ENCODE peak calls at places on chromosome 11, in four cellular contexts. X is right lobe of liver, N is tibial nerve, Z is astrocyte. V is an unnamed sample.
A peak's percentile ranks its signal among the peaks of the same experiment; 100 is the strongest.

GRCh38 chr11:131943296-131943695 is 572.9 kb downstream of the NTM start:
- DNase-seq in X (no peak), N (no peak), Z (no peak), V (peak; percentile 15)

GRCh38 chr11:14642873-14643696 is 519 bp upstream of the PDE3B start:
- DNase-seq in X (no peak), N (peak; percentile 31), Z (no peak), V (no peak)

GRCh38 chr11:47524200-47524874 is 28.6 kb downstream of the CELF1 start:
- DNase-seq in X (no peak), N (no peak), Z (no peak), V (peak; percentile 33)

GRCh38 chr11:35056391-35057093 is 82.4 kb upstream of the CD44 start:
- DNase-seq in X (no peak), N (no peak), Z (no peak), V (peak; percentile 98)

GRCh38 chr11:116189378-116190170 is 583.2 kb downstream of the BUD13 start:
- DNase-seq in X (no peak), N (no peak), Z (peak; percentile 2), V (no peak)

GRCh38 chr11:102328748-102329147 is 11.5 kb downstream of the BIRC3 start:
- DNase-seq in X (no peak), N (no peak), Z (no peak), V (no peak)

GRCh38 chr11:12535321-12535720 is 138.9 kb upstream of the TEAD1 start:
- DNase-seq in X (no peak), N (no peak), Z (no peak), V (no peak)

GRCh38 chr11:108616549-108616948 is 23.0 kb upstream of the EXPH5 start:
- DNase-seq in X (no peak), N (no peak), Z (peak; percentile 96), V (peak; percentile 99)

GRCh38 chr11:4025248-4025956 is 69.2 kb upstream of the RRM1 start:
- DNase-seq in X (no peak), N (no peak), Z (peak; percentile 70), V (peak; percentile 26)

GRCh38 chr11:133894956-133895549 is 49.7 kb upstream of the SPATA19 start:
- DNase-seq in X (no peak), N (no peak), Z (peak; percentile 12), V (no peak)

DNA sequence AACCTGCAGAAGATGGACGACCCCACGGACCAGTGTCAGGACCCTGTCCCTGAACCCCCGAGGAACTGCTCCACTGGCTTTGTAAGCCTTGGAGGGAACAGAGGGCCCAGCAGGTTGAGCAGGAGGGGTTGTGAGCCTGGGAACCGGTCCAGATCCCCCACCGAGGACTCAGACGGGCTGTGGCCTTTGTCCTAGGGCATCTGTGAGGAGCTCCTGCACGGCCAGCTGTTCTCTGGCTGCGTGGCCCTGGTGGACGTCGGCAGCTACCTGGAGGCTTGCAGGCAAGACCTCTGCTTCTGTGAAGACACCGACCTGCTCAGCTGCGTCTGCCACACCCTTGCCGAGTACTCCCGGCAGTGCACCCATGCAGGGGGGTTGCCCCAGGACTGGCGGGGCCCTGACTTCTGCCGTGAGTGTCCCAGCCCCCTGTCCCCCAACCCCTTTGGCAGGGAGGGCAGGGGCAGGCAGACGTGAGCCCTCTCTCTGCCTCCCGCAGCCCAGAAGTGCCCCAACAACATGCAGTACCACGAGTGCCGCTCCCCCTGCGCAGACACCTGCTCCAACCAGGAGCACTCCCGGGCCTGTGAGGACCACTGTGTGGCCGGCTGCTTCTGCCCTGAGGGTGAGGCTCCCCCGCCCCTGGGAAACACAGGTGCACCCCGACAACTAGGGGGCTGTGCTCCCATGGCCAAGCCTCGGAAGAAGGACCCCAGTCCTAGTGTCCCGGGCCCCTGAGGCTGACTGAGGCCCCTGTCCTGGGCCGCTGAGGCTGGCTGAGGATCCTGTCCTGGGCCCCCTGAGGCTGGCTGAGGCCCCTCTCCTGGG is 6.4 kb downstream of the MUC5AC start:
- DNase-seq in X (peak; percentile 43), N (no peak), Z (no peak), V (no peak)
- TF ChIP-seq CTCF in X (no peak), N (no peak), Z (no peak), V (no peak)

DNA sequence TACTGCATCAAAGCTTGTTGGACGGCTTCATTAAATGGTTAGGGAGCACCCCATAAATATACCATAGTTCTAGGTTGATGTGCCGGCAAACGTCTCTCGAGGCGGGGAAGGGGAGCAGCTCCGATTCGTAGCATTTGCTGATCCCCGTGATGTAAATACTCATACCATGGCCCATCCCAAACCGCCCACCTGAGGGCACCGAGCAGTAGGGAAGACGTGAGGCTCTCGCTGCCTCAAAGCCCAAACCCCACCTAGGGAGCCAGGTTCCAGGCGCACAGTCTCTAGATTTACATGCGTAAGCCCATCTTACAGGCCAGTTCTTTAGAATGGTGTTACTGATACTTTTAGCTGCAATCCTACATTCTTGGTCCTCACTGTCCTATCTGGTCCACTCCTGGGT is 124.0 kb downstream of the FEZ1 start:
- DNase-seq in X (no peak), N (no peak), Z (no peak), V (no peak)
- H3K4me1 ChIP-seq in X (no peaks in the 10 kb centered on the region), N (no peaks in the 10 kb centered on the region), Z (peaks cover 6% of the 10 kb centered on the region), V (no peaks in the 10 kb centered on the region)

GRCh38 chr11:46247664-46248063 is 29.8 kb upstream of the CREB3L1 start:
- DNase-seq in X (no peak), N (no peak), Z (no peak), V (peak; percentile 69)
- TF ChIP-seq CTCF in X (peak; percentile 47), N (no peak), Z (peak; percentile 24), V (peak; percentile 79)

DNA sequence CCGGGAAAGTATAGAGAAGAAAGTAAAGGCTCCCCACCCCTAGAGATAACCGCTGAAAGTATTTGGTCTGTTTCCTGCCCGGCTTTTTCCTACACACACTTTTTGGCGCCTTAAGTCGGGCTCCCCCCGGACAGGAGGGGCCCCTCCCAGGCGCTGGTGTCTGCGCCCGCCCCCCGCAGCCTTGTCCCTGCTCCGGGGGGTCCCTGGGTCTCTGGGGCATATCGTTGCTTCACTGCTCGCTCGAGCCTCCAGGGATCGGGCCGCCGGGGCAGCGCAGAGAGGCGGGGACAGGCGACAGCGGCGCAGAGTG is 928 bp upstream of the CRACR2B start:
- DNase-seq in X (no peak), N (no peak), Z (no peak), V (no peak)
- H3K4me1 ChIP-seq in X (no peaks in the 10 kb centered on the region), N (no peaks in the 10 kb centered on the region), Z (peaks cover 35% of the 10 kb centered on the region), V (peaks cover 6% of the 10 kb centered on the region)